ENCODE peak calls at places on chromosomes 12 and 14, in four cellular contexts. M is colonic mucosa, I is GM23338, T is OCI-LY7. W is an unnamed sample.

GRCh38 chr12:108784270-108784669 is 53.0 kb upstream of the CORO1C start:
- DNase-seq in I (peak), T (no peak), M (no peak), W (no peak)

GRCh38 chr14:87935081-87935828 is 57.7 kb downstream of the GALC start:
- DNase-seq in T (no peak), M (no peak), I (no peak), W (no peak)

GRCh38 chr12:96044017-96044985 is 8.9 kb upstream of the LTA4H start:
- DNase-seq in T (peak), I (no peak), M (no peak), W (no peak)

GRCh38 chr12:107660861-107661415 is 24.7 kb upstream of the PWP1 start:
- DNase-seq in I (peak), M (no peak), T (no peak), W (no peak)

GRCh38 chr12:57604454-57605307 is at the start of gene DTX3:
- DNase-seq in M (peak), I (peak), T (no peak), W (peak)

GRCh38 chr14:63726499-63726898 is 1.4 kb downstream of the SGPP1 start:
- DNase-seq in I (no peak), M (no peak), T (no peak), W (no peak)

GRCh38 chr14:92563359-92563758 is 49.8 kb downstream of the RIN3 start:
- DNase-seq in T (no peak), I (no peak), M (no peak), W (no peak)

GRCh38 chr14:104286086-104286485 is 147.7 kb downstream of the KIF26A start:
- DNase-seq in I (no peak), M (no peak), T (no peak), W (no peak)

GRCh38 chr14:88242426-88242825 is 80.6 kb downstream of the KCNK10 start:
- DNase-seq in M (no peak), I (no peak), T (no peak), W (no peak)

GRCh38 chr12:88375301-88375959 is 204.8 kb downstream of the KITLG start:
- DNase-seq in I (no peak), M (no peak), T (no peak), W (no peak)

GRCh38 chr14:103734081-103734888 is 18.7 kb downstream of the ZFYVE21 start:
- DNase-seq in T (no peak), I (no peak), M (no peak), W (no peak)

GRCh38 chr12:1635656-1636055 is 6.6 kb downstream of the WNT5B start:
- DNase-seq in T (no peak), I (no peak), M (no peak), W (no peak)

GRCh38 chr12:121259074-121259473 is 37.4 kb downstream of the CAMKK2 start:
- DNase-seq in I (no peak), T (no peak), M (no peak), W (no peak)

GRCh38 chr12:31326689-31327659 is 1.0 kb upstream of the SINHCAF start:
- DNase-seq in T (no peak), I (no peak), M (no peak), W (no peak)

GRCh38 chr14:73424453-73424852 is 33.9 kb downstream of the NUMB start:
- DNase-seq in M (no peak), T (peak), I (no peak), W (no peak)
- H3K27ac ChIP-seq in M (peak), T (peak), I (no peak), W (no peak)

DNA sequence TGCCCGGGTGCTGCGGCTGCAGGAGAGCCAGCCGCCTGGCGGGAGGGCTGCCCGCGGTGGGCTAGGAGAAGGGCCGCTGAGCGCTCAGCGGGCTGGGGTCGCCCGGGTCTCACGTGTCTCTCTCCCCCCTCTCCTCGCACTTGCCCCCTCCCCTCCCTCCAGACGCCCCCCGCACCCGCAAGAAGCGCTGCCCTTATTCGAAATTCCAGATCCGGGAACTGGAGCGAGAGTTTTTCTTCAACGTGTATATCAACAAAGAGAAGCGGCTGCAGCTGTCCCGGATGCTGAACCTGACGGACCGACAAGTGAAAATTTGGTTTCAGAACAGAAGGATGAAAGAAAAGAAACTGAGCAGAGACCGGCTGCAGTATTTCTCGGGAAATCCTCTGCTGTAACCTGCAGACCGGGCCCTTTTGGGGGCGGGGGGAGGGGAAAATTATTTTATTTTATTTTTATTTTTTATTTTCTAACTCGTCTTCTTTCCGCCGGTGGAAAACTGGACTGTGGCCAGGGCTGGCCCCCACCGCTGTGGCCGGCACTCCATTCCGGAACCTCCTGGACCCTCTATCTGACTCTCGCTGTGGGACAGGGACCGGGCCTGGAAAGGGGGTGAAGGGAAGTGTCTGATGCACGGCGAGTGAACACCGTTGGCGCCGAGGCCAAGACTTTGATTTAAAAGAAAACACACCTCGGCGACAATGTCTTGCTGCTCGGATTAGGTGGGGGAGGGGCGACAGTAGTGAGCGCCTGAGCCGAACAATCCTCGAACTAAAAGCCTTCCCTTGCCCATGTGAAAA is 463 bp upstream of the HOTAIR start:
- DNase-seq in I (peak), T (peak), M (no peak), W (no peak)
- H3K27ac ChIP-seq in I (no peak), T (peak), M (no peak), W (no peak)

DNA sequence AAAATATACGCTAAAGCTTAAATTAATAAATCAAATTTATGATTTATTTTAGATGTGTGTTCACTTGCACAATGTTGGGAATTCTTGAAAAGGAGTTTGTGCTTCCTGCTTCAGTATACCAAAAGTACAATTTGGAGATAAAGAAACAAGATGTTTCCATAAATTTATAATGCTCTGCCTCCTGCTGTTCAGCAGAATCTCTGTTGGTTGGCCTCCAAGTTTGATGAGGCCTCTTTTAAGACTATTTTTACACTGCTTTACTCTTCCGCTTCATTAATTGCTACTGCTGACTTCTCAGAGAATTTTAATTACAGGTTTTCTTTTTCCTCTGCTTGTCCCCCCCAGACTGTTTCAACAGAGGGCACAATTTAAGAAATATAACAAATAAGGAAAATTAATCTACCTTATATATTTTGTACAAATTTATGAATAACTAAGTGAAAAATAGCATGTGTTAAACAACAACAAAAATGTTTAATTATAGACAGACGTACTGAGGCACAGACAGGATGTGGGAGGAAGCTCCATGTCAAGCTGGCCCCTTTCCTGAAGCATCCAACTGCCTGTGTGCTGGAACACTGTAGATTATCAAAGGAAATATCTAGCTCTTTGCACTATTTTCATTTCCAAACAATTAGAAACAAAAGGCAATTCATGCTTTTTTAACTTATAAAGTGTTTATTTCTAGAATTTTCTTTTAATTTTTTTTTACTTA is 83.9 kb downstream of the PIK3C2G start:
- DNase-seq in T (no peak), M (no peak), I (no peak), W (no peak)
- H3K27ac ChIP-seq in T (no peak), M (no peak), I (no peak), W (no peak)

GRCh38 chr12:113278631-113279030 is 56.3 kb downstream of the SLC8B1 start:
- DNase-seq in T (no peak), I (no peak), M (no peak), W (no peak)

GRCh38 chr12:113276946-113277500 is 55.8 kb downstream of the TPCN1 start:
- DNase-seq in M (no peak), I (no peak), T (no peak), W (no peak)

GRCh38 chr12:113276306-113276705 is 55.0 kb downstream of the TPCN1 start:
- DNase-seq in I (no peak), M (no peak), T (no peak), W (no peak)

GRCh38 chr12:113278141-113278540 is 56.8 kb downstream of the SLC8B1 start:
- DNase-seq in M (no peak), I (no peak), T (no peak), W (no peak)

DNA sequence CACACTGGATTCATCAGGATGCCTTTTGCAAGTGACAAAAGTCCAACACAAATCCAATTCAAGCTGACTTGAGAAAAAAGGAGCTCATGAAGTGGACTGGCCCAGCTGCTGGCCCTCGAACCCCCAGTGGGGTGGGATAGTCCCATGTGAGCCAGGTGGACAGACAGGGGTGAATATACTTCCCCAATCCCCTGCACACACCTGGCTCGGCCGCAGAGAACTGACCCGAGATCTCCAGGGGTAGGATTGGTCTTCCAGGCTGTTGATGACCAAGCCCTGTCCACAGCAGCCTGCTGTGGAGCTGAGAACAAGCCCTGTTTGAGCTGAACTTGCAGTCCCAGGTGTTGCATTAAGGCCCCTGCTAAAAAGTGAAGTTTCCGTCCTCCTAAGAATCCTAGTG is 56.2 kb downstream of the TPCN1 start:
- DNase-seq in I (no peak), T (no peak), M (no peak), W (no peak)
- H3K27ac ChIP-seq in I (no peak), T (no peak), M (no peak), W (no peak)

GRCh38 chr14:75578786-75579781 is 664 bp downstream of the FLVCR2 start:
- DNase-seq in I (no peak), M (peak), T (no peak), W (no peak)
- H3K27ac ChIP-seq in I (no peak), M (peak), T (no peak), W (peak)